ENCODE peak calls at places on chromosomes 6 and 20, in ten cellular contexts. R is cerebellum; T is effector CD4-positive, alpha-beta T cell; V is T1000; P is progenitor cell of endocrine pancreas; D is choroid plexus epithelial cell; L is T-helper 1 cell; C is NCI-H2081; U is GM12878; F is activated naive CD8-positive, alpha-beta T cell treated with anti-CD3 and anti-CD28 coated beads, Interleukin-2, amount 50 U/mL, for 16 hours. J is an unnamed sample.

GRCh38 chr6:101722991-101723579 is 329.6 kb downstream of the GRIK2 start:
- DNase-seq in R (no peak), T (no peak), V (no peak), P (no peak), D (peak; percentile 89), L (no peak), C (no peak), U (no peak), F (no peak), J (no peak)

GRCh38 chr6:149938571-149939462 is 3.0 kb upstream of the ULBP2 start:
- DNase-seq in R (no peak), T (peak; percentile 42), V (no peak), P (no peak), D (peak; percentile 13), L (peak; percentile 45), C (no peak), U (peak; percentile 34), F (peak; percentile 25), J (no peak)

GRCh38 chr6:154399097-154399496 is 42.5 kb upstream of the IPCEF1 start:
- DNase-seq in R (no peak), T (no peak), V (no peak), P (no peak), D (peak; percentile 46), L (no peak), C (no peak), U (no peak), F (no peak), J (no peak)

GRCh38 chr6:125950293-125950692 is 6.3 kb upstream of the HINT3 start:
- DNase-seq in R (no peak), T (no peak), V (peak; percentile 13), P (no peak), D (peak; percentile 71), L (no peak), C (no peak), U (no peak), F (no peak), J (peak; percentile 47)

GRCh38 chr20:62766716-62767115 is 29.6 kb upstream of the MRGBP start:
- DNase-seq in R (no peak), T (no peak), V (no peak), P (no peak), D (no peak), L (no peak), C (no peak), U (no peak), F (no peak), J (no peak)

GRCh38 chr20:1671891-1672669 is 14.5 kb upstream of the SIRPG start:
- DNase-seq in R (no peak), T (no peak), V (no peak), P (no peak), D (no peak), L (no peak), C (no peak), U (no peak), F (no peak), J (no peak)

GRCh38 chr6:160088774-160089533 is 32.7 kb upstream of the SLC22A1 start:
- DNase-seq in R (no peak), T (no peak), V (no peak), P (no peak), D (no peak), L (no peak), C (no peak), U (no peak), F (no peak), J (no peak)

GRCh38 chr6:23823421-23823820 is 302.6 kb upstream of the NRSN1 start:
- DNase-seq in R (no peak), T (no peak), V (no peak), P (no peak), D (peak; percentile 27), L (no peak), C (no peak), U (no peak), F (no peak), J (no peak)

GRCh38 chr6:73941892-73942291 is 245.9 kb downstream of the CD109 start:
- DNase-seq in R (no peak), T (no peak), V (no peak), P (no peak), D (no peak), L (no peak), C (no peak), U (no peak), F (no peak), J (no peak)

J was measured in WTC11.